ENCODE peak calls at places on chromosome 14, in four cellular contexts. B, W, X and R are unnamed samples.

GRCh38 chr14:100056964-100057817 is 8.0 kb upstream of the EVL start:
- DNase-seq in B (peak), W (no peak), X (no peak), R (no peak)

GRCh38 chr14:35386673-35387125 is 17.9 kb downstream of the NFKBIA start:
- DNase-seq in B (peak), W (no peak), X (no peak), R (no peak)

GRCh38 chr14:77204907-77205306 is 23.3 kb downstream of the TMEM63C start:
- DNase-seq in B (no peak), W (no peak), X (no peak), R (no peak)

GRCh38 chr14:32039401-32039800 is 37.7 kb upstream of the ARHGAP5 start:
- DNase-seq in B (no peak), W (no peak), X (no peak), R (no peak)

GRCh38 chr14:68691031-68691864 is 101.6 kb downstream of the ZFP36L1 start:
- DNase-seq in B (no peak), W (no peak), X (peak), R (peak)

GRCh38 chr14:102209224-102209966 is 69.7 kb downstream of the WDR20 start:
- DNase-seq in B (peak), W (no peak), X (no peak), R (no peak)

GRCh38 chr14:52948836-52949235 is 2.0 kb downstream of the FERMT2 start:
- DNase-seq in B (no peak), W (no peak), X (no peak), R (no peak)

GRCh38 chr14:24440606-24441399 is 1.8 kb downstream of the SDR39U1 start:
- DNase-seq in B (no peak), W (no peak), X (no peak), R (no peak)

GRCh38 chr14:95265106-95266094 is 54.3 kb downstream of the CLMN start:
- DNase-seq in B (peak), W (peak), X (no peak), R (no peak)

GRCh38 chr14:29846339-29847129 is 81.1 kb downstream of the PRKD1 start:
- DNase-seq in B (peak), W (no peak), X (no peak), R (no peak)

GRCh38 chr14:76194327-76194726 is 42.6 kb downstream of the GPATCH2L start:
- DNase-seq in B (no peak), W (no peak), X (no peak), R (no peak)